ENCODE peak calls at places on chromosomes 16 and 17, in four cellular contexts. O is upper lobe of left lung, E is Panc1, I is GM12878. V is an unnamed sample.

GRCh38 chr16:6926762-6927161 is 405.9 kb upstream of the RBFOX1 start:
- ATAC-seq in O (no peak), E (no peak), I (no peak), V (no peak)

GRCh38 chr17:54172654-54173316 is 350.1 kb downstream of the KIF2B start:
- ATAC-seq in O (no peak), E (no peak), I (no peak), V (no peak)

GRCh38 chr17:7233701-7234099 is 617 bp downstream of the DVL2 start:
- ATAC-seq in O (no peak), E (peak), I (peak), V (no peak)

GRCh38 chr17:180380-181212 is 854 bp downstream of the DOC2B start:
- ATAC-seq in O (no peak), E (peak), I (no peak), V (no peak)

GRCh38 chr16:50763211-50763610 is 21.3 kb downstream of the CYLD start:
- ATAC-seq in O (no peak), E (no peak), I (no peak), V (no peak)

GRCh38 chr16:63361032-63361624 is 1324.9 kb upstream of the CDH8 start:
- ATAC-seq in O (no peak), E (no peak), I (peak), V (no peak)

GRCh38 chr17:9402590-9403199 is 172.9 kb downstream of the STX8 start:
- ATAC-seq in O (no peak), E (no peak), I (peak), V (no peak)

GRCh38 chr16:12178251-12178990 is 201.9 kb downstream of the SNX29 start:
- ATAC-seq in O (peak), E (no peak), I (no peak), V (peak)

GRCh38 chr17:29148257-29148789 is 31.9 kb downstream of the MYO18A start:
- ATAC-seq in O (peak), E (no peak), I (no peak), V (no peak)

GRCh38 chr17:73823684-73824083 is 179.4 kb upstream of the SDK2 start:
- ATAC-seq in O (no peak), E (no peak), I (peak), V (no peak)

GRCh38 chr16:78816499-78817441 is 717.3 kb downstream of the WWOX start:
- ATAC-seq in O (no peak), E (no peak), I (no peak), V (peak)

GRCh38 chr17:76196675-76197074 is 43.6 kb downstream of the RNF157 start:
- ATAC-seq in O (no peak), E (no peak), I (no peak), V (peak)

GRCh38 chr16:85954927-85955539 is 56.1 kb downstream of the IRF8 start:
- ATAC-seq in O (no peak), E (no peak), I (peak), V (no peak)

GRCh38 chr17:40963838-40964237 is 2.9 kb downstream of the KRT39 start:
- ATAC-seq in O (no peak), E (no peak), I (peak), V (no peak)

GRCh38 chr17:5042152-5043022 is 7.2 kb upstream of the SLC52A1 start:
- ATAC-seq in O (no peak), E (no peak), I (no peak), V (no peak)

GRCh38 chr16:13767215-13767614 is 152.7 kb upstream of the ERCC4 start:
- ATAC-seq in O (no peak), E (peak), I (peak), V (no peak)

GRCh38 chr17:42414782-42415409 is 8.2 kb downstream of the CAVIN1 start:
- ATAC-seq in O (peak), E (no peak), I (peak), V (no peak)

GRCh38 chr17:42704495-42705494 is 22.5 kb downstream of the CNTNAP1 start:
- ATAC-seq in O (no peak), E (no peak), I (peak), V (no peak)

GRCh38 chr16:88688013-88688778 is 1.9 kb upstream of the SNAI3 start:
- ATAC-seq in O (no peak), E (no peak), I (no peak), V (no peak)

GRCh38 chr16:83789642-83790401 is 18.0 kb upstream of the HSBP1 start:
- ATAC-seq in O (no peak), E (no peak), I (no peak), V (no peak)

GRCh38 chr17:75498019-75498725 is 17.2 kb downstream of the CASKIN2 start:
- ATAC-seq in O (no peak), E (no peak), I (no peak), V (no peak)

GRCh38 chr16:55488306-55488705 is 9.3 kb downstream of the MMP2 start:
- ATAC-seq in O (no peak), E (no peak), I (no peak), V (no peak)
- H3K27ac ChIP-seq in O (no peak), E (no peak), I (no peak), V (no peak)

GRCh38 chr16:24054649-24055560 is 201.2 kb upstream of the CACNG3 start:
- ATAC-seq in O (no peak), E (no peak), I (no peak), V (no peak)
- TF ChIP-seq POLR2AphosphoS5 in O (no peak), E (no peak), I (no peak), V (no peak)

GRCh38 chr17:67187927-67188326 is 57.1 kb downstream of the HELZ start:
- ATAC-seq in O (no peak), E (no peak), I (no peak), V (no peak)
- H3K4me3 ChIP-seq in O (no peak), E (no peak), I (no peak), V (no peak)

GRCh38 chr17:35127751-35128514 is 6.5 kb downstream of the FNDC8 start:
- ATAC-seq in O (peak), E (no peak), I (no peak), V (peak)
- H3K27ac ChIP-seq in O (peak), E (no peak), I (no peak), V (peak)

DNA sequence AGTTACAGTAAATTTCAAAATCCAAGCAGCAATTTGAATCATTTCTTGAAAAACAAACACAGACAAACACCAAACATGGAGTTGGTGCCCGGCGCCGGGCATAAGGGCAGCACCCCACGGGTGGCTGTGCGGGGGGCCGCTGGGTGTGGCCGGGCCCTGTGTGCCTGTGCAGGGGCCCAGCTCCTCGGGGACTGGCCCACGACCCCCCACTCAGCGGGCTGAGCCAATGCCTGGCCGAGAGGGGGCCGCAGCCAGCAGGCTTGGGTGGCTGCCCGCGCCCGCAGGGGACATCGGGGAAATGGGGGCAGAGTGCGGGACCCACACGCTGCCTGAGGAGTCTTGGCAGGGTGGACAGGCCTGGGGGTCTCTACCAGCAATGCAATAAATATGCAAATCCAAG is 12.8 kb upstream of the DUS1L start:
- ATAC-seq in O (no peak), E (no peak), I (no peak), V (no peak)
- TF ChIP-seq POLR2AphosphoS5 in O (no peak), E (no peak), I (no peak), V (no peak)

GRCh38 chr16:64700628-64701027 is 421.2 kb downstream of the CDH11 start:
- ATAC-seq in O (peak), E (no peak), I (no peak), V (no peak)

GRCh38 chr16:64702415-64702814 is 419.4 kb downstream of the CDH11 start:
- ATAC-seq in O (no peak), E (no peak), I (no peak), V (no peak)

GRCh38 chr16:64695684-64696083 is 426.2 kb downstream of the CDH11 start:
- ATAC-seq in O (no peak), E (no peak), I (no peak), V (no peak)

DNA sequence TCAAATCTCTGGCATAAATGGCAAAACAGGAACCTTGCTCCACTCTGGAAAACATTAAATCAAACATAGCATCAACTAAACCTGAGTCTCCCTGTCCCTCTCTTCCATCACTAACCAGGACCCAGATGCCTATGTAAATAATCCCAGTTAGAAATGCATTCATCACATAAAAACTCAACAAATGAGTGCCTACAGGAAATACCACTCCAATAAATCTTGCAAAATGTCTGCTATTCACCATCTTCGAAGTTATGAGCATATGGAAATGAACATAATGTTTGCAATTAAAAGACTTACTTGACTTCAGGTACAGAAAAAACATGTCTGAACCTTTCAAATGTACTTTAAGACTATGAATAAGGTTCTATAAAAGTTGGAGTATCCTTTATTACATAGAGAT is 425.0 kb downstream of the CDH11 start:
- ATAC-seq in O (no peak), E (no peak), I (no peak), V (no peak)
- H3K4me3 ChIP-seq in O (no peak), E (no peak), I (no peak), V (no peak)

DNA sequence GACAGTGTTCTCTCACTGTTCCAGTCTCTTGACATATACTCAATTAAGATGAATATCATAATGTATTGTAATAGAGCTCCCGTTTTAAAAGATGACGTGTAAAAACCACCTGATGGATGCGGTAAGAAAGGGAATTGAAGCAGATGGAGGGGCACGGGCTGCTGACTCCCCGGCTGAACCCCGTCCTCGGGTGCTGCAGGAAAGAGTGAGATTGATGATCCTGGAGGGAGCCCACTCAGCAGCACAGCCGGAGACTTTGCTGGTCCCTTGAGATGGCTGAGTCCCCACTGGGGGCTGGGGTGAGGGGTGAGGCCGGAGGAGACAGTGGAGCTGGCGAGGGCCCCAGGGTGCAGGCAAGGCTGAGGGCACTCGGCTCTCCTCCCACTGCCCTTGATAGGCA is 217.4 kb downstream of the RPTOR start:
- ATAC-seq in O (no peak), E (no peak), I (no peak), V (no peak)
- H3K27ac ChIP-seq in O (no peak), E (no peak), I (no peak), V (no peak)

DNA sequence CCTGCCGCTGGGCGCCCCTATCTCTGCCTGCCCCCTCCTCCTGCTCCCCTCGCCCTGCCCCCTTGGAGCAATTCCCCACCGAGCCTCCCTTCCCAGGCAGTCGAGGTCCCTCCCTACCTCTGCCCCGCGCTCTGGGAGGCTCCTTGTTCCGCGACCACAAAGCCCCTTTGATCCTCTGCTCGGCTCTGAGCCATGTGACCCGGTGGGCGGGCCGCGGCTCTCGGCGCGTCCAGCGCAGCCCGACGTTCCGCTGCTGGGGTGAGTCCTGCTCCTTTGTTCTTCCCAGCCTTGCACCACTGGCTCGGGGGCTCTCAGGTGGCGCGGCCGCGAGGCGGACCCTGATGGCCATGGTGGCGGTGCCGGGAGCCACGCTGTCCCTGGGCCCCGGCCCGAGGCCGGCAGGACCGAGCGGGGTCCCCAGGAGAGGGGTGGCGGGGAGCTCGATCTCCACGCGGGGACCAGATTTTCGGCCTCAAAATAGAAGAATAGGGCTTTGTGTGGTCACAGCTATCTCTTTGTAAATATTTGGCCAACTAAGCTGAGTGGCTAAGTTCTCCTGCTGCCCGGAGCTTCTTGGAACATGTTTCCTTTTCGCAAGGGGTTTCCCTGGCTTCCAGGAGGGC is 310.6 kb downstream of the SEC14L1 start:
- ATAC-seq in O (peak), E (peak), I (peak), V (peak)
- TF ChIP-seq POLR2AphosphoS5 in O (no peak), E (no peak), I (peak), V (peak)

DNA sequence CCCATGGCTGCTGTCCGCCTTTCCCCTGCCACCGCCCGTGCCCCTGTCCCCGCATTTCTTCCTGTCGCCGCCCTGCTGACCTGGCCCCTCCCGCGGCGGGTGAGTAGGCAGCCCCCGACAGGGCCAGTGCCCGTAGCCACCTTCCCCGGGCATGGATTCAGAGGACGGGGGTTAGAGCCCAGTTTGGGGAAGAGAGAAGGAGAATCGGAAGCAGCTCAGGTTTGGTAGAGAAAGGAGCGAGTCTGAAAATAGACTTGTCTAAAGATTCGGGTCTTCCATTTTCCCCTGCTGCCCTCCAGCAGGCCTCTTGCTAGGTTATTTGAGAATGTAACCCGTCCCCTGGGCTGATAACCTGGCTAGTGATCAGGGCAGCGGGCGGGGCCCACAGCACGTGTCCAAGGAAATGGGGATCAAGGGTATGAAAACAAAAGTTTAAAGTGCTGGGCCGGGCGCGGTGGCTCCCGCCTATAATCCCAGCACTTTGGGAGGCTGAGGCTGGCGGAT is 7.9 kb upstream of the CLDN9 start:
- ATAC-seq in O (no peak), E (peak), I (no peak), V (no peak)
- H3K4me3 ChIP-seq in O (peak), E (peak), I (no peak), V (peak)

DNA sequence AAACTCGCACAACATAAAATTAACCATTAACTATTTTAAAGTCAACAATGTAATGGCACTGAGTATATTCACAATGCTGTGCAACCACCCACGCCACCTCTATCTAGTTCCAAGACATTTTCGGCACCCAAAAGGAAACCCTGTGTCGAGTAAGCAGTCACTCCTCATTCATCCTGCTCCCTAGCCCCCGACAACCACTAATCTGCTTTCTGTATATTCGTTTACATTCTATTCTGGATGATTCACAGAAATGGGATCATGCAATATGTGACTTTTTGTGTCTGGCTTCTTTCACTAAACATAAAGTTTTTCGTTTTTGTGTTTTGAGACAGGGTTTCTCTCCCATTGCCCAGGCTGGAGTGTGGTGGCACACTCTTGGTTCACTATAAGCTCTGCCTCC is 42.2 kb upstream of the HAPSTR1 start:
- ATAC-seq in O (no peak), E (no peak), I (no peak), V (no peak)
- H3K27ac ChIP-seq in O (no peak), E (peak), I (no peak), V (no peak)